ENCODE peak calls at places on chromosomes 16 and 17, in seven cellular contexts. N is OCI-LY7, Y is mesenchymal stem cell, I is IMR-90, G is neural progenitor cell, C is mammary epithelial cell, K is fibroblast of lung. E is an unnamed sample.

GRCh38 chr17:59643159-59643857 is 23.6 kb downstream of the CLTC start:
- DNase-seq in N (peak), Y (peak), G (no peak), K (peak), C (peak), I (peak), E (no peak)

GRCh38 chr17:33028778-33029177 is 37.1 kb downstream of the SPACA3 start:
- DNase-seq in K (peak), C (no peak), Y (no peak), N (no peak), G (no peak), I (no peak), E (no peak)

GRCh38 chr17:35245196-35245486 is 2.3 kb downstream of the SLFN5 start:
- DNase-seq in G (no peak), C (peak), Y (peak), I (peak), N (no peak), K (peak), E (no peak)

GRCh38 chr17:78113804-78114785 is 14.5 kb downstream of the TMC6 start:
- DNase-seq in Y (no peak), I (no peak), N (no peak), K (no peak), G (no peak), C (no peak), E (no peak)

GRCh38 chr16:57000271-57001025 is 11.1 kb downstream of the NLRC5 start:
- DNase-seq in N (no peak), I (peak), C (peak), K (peak), G (no peak), Y (peak), E (no peak)

GRCh38 chr17:6712058-6712853 is 913 bp downstream of the SLC13A5 start:
- DNase-seq in I (no peak), N (no peak), Y (no peak), K (no peak), C (peak), G (peak), E (peak)

GRCh38 chr16:50323335-50324011 is 45.3 kb downstream of the BRD7 start:
- DNase-seq in G (no peak), K (peak), C (no peak), Y (peak), N (no peak), I (peak), E (peak)

GRCh38 chr17:29263916-29264315 is 17.3 kb downstream of the CRYBA1 start:
- DNase-seq in G (no peak), K (no peak), C (no peak), Y (no peak), I (no peak), N (no peak), E (no peak)

GRCh38 chr17:76262732-76263344 is 2.3 kb upstream of the UBALD2 start:
- DNase-seq in G (no peak), C (peak), Y (peak), N (peak), I (no peak), K (no peak), E (peak)

GRCh38 chr17:8141046-8141445 is 11.2 kb downstream of the PER1 start:
- DNase-seq in Y (no peak), K (no peak), I (no peak), C (no peak), N (no peak), G (no peak), E (peak)

GRCh38 chr16:69701452-69701851 is 24.9 kb downstream of the NQO1 start:
- DNase-seq in I (no peak), G (no peak), N (no peak), C (no peak), K (no peak), Y (no peak), E (no peak)

GRCh38 chr16:51328708-51329107 is 177.6 kb upstream of the SALL1 start:
- DNase-seq in K (peak), N (no peak), I (no peak), G (no peak), C (no peak), Y (peak), E (no peak)

GRCh38 chr17:34998205-34998604 is 17.9 kb downstream of the LIG3 start:
- DNase-seq in N (peak), C (peak), G (peak), Y (peak), K (peak), I (peak), E (peak)

GRCh38 chr16:11257131-11257938 is 1.3 kb upstream of the SOCS1 start:
- DNase-seq in I (peak), C (peak), G (peak), Y (peak), N (peak), K (peak), E (peak)

GRCh38 chr17:81084691-81085419 is 49.9 kb downstream of the BAIAP2 start:
- DNase-seq in I (no peak), N (no peak), G (no peak), C (no peak), Y (no peak), K (no peak), E (no peak)

GRCh38 chr16:53611151-53611802 is 92.4 kb downstream of the RPGRIP1L start:
- DNase-seq in C (no peak), K (no peak), I (no peak), Y (no peak), N (no peak), G (no peak), E (no peak)

GRCh38 chr16:56203052-56203451 is 11.8 kb downstream of the GNAO1 start:
- DNase-seq in I (peak), K (no peak), G (peak), C (peak), N (peak), Y (peak), E (peak)

GRCh38 chr16:57082664-57083063 is 9.7 kb upstream of the CPNE2 start:
- DNase-seq in C (no peak), G (no peak), I (no peak), Y (no peak), N (no peak), K (no peak), E (no peak)

DNA sequence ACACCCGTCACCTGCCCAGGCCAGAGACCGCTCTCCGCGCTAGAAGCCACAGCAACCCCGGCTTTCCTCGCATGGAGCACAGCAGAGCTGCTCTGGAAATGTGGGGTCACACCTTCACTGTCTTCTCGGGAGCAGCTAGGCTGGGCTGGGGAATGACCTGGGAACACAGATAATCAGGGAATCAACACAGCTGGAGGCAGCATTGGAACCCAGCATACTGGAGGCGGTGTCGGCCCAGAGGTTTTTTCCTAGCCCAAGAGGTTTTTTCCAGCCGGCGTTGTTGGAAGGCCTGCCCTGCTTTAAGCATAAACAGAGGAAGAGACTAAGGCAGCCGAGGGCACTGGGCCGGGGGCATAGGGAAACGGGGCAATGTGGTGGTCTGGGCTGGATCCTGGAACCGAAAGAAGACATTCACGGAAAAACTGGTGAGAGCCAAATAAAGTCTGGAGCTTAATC is 808 bp upstream of the PLD6 start:
- DNase-seq in Y (no peak), I (no peak), G (no peak), K (no peak), N (no peak), C (no peak), E (no peak)
- H3K27ac ChIP-seq in Y (no peak), I (no peak), G (no peak), K (peak), N (no peak), C (no peak), E (no peak)

GRCh38 chr17:75036643-75037268 is 10.0 kb downstream of the ATP5PD start:
- DNase-seq in K (peak), Y (no peak), C (no peak), N (no peak), I (peak), G (no peak), E (peak)
- H2AFZ ChIP-seq in K (peak), Y (no peak), C (no peak), N (no peak), I (peak), G (no peak), E (no peak)

GRCh38 chr16:87538160-87538559 is 45.3 kb upstream of the ZCCHC14 start:
- DNase-seq in C (no peak), N (no peak), K (no peak), I (peak), Y (peak), G (no peak), E (no peak)
- H3K27ac ChIP-seq in C (no peak), N (no peak), K (no peak), I (no peak), Y (no peak), G (no peak), E (no peak)

DNA sequence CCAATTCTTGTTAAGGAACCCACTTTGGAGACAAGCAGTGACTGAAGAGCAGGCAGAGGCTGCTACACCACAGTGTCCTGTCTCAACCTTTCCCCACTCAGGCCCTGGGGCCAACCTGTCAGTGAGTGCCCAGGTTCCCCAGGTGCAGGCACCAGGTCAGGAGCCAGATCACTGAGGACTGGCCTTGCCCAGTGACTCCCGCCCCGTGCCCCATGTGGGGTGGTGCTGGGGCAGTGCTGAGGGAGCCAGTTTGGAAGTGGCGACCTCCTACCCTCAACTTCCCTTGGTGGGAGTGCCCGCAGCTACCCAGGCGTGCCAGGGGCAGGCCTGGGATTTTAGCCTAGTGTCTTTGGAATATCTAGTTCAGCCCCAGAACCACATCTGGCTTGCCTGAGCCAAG is 29.3 kb downstream of the SREBF1 start:
- DNase-seq in G (no peak), K (no peak), C (no peak), Y (no peak), N (no peak), I (no peak), E (no peak)
- H2AFZ ChIP-seq in G (no peak), K (no peak), C (no peak), Y (no peak), N (no peak), I (no peak), E (no peak)

GRCh38 chr17:39861235-39861634 is 2.9 kb downstream of the IKZF3 start:
- DNase-seq in K (no peak), Y (no peak), N (peak), C (no peak), I (no peak), G (no peak), E (no peak)
- H3K27ac ChIP-seq in K (no peak), Y (no peak), N (peak), C (no peak), I (no peak), G (no peak), E (no peak)

DNA sequence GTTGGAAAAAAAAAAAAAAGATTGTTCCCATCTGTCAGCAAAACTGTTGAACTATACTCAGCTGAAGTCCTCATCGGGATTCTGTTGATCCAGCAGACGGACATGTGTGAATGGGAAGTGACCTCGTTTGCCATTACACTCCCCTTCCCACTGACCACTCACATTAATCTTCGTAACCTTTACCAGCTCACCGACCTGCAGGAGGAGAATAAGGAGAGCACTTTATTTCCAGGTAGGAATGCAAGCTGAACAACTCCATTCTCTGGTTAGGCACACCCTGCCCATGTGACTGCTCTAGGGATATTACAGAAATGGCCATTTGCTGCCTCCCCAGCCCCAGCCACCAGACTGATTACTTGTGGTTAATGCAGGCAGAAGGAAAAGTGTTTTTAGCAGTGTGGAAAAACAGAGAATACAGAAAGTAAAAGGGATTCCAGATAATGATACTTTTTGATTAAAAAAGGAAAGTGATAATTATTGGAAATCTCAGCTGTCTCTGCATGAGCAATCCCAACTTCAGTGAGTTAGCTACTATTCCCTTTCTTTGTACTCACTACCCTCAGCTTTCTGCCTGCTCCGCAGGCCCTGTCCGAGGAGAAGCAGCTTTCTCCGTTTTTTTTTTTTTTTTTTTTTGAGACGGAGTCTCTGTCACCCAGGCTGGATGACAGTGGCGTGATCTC is 23.6 kb upstream of the YWHAE start:
- DNase-seq in I (no peak), G (no peak), Y (peak), K (no peak), N (no peak), C (no peak), E (no peak)
- H2AFZ ChIP-seq in I (peak), G (no peak), Y (no peak), K (no peak), N (no peak), C (no peak), E (no peak)

GRCh38 chr16:3007957-3008748 is 4.6 kb upstream of the CLDN9 start:
- DNase-seq in I (no peak), C (no peak), N (peak), K (no peak), Y (no peak), G (peak), E (peak)
- H3K27ac ChIP-seq in I (no peak), C (no peak), N (no peak), K (no peak), Y (no peak), G (no peak), E (peak)

GRCh38 chr16:29321000-29321393 is 85.5 kb downstream of the NPIPB11 start:
- DNase-seq in I (no peak), C (no peak), G (no peak), Y (no peak), N (no peak), K (no peak), E (no peak)

GRCh38 chr16:29318037-29318436 is 88.5 kb downstream of the NPIPB11 start:
- DNase-seq in C (no peak), Y (peak), G (no peak), K (no peak), N (no peak), I (no peak), E (no peak)

GRCh38 chr16:29319726-29320125 is 86.8 kb downstream of the NPIPB11 start:
- DNase-seq in G (no peak), I (no peak), C (no peak), N (no peak), K (no peak), Y (no peak), E (no peak)

GRCh38 chr16:29320274-29320999 is 86.1 kb downstream of the NPIPB11 start:
- DNase-seq in G (no peak), I (no peak), K (no peak), C (no peak), Y (no peak), N (no peak), E (no peak)

DNA sequence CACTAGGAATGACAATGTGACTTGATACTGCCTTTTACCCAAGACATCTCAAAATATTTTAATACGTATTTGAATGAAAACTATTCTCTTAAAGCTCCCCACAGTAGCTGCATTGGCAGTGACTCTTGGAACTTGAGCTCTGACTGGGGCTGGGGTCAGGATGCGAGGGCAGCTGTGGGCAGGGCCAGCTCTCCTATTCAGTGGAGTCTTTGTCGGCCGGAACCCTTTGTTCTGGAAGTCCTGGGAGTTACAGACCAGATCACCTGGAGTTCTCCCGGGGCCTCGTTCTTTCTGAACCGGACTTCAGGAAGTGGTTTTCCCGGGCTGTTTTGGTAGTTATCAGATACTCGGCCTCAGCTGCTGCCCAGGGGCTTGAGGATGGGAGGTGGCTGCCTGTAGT is 84.9 kb downstream of the NPIPB11 start:
- DNase-seq in G (peak), Y (no peak), C (no peak), I (no peak), N (no peak), K (no peak), E (no peak)
- H2AFZ ChIP-seq in G (no peak), Y (no peak), C (no peak), I (no peak), N (no peak), K (no peak), E (no peak)

E was measured in hepatocyte.